ENCODE peak calls at places on chromosomes 11 and 22, in five cellular contexts. C is GM23338; G is osteoblast; A is CD4-positive, alpha-beta memory T cell; Z is left lung. D is an unnamed sample.

GRCh38 chr11:57490456-57491248 is 24.9 kb downstream of the SLC43A1 start:
- DNase-seq in C (no peak), G (peak; percentile 91), A (no peak), Z (no peak), D (no peak)

GRCh38 chr11:44614281-44614680 is 48.8 kb downstream of the CD82 start:
- DNase-seq in C (no peak), G (peak; percentile 25), A (no peak), Z (no peak), D (no peak)

GRCh38 chr11:73734996-73735395 is 25.9 kb downstream of the RAB6A start:
- DNase-seq in C (no peak), G (no peak), A (no peak), Z (no peak), D (no peak)

GRCh38 chr11:84865791-84866535 is 761.2 kb downstream of the DLG2 start:
- DNase-seq in C (no peak), G (no peak), A (no peak), Z (no peak), D (no peak)

GRCh38 chr11:61477734-61478148 is 30.8 kb upstream of the LRRC10B start:
- DNase-seq in C (peak; percentile 82), G (peak; percentile 89), A (no peak), Z (peak; percentile 88), D (peak; percentile 72)

GRCh38 chr11:8336356-8337114 is 72.9 kb upstream of the LMO1 start:
- DNase-seq in C (no peak), G (no peak), A (no peak), Z (no peak), D (no peak)

GRCh38 chr11:126824035-126824607 is 176.4 kb downstream of the KIRREL3 start:
- DNase-seq in C (peak; percentile 45), G (no peak), A (no peak), Z (no peak), D (no peak)

GRCh38 chr22:36238348-36239149 is 778 bp downstream of the APOL2 start:
- DNase-seq in C (no peak), G (no peak), A (no peak), Z (no peak), D (no peak)

GRCh38 chr11:129208863-129209262 is 16.7 kb upstream of the ARHGAP32 start:
- DNase-seq in C (no peak), G (no peak), A (no peak), Z (no peak), D (no peak)

GRCh38 chr11:9646324-9646723 is 17.6 kb upstream of the SWAP70 start:
- DNase-seq in C (no peak), G (no peak), A (no peak), Z (no peak), D (no peak)

GRCh38 chr11:17013548-17014320 is 480 bp downstream of the PLEKHA7 start:
- DNase-seq in C (peak; percentile 58), G (peak; percentile 89), A (peak; percentile 54), Z (peak; percentile 86), D (peak; percentile 57)

GRCh38 chr11:43567396-43567975 is 113.1 kb upstream of the HSD17B12 start:
- DNase-seq in C (peak; percentile 80), G (peak; percentile 92), A (no peak), Z (no peak), D (peak; percentile 39)

GRCh38 chr11:104127828-104128227 is 36.1 kb downstream of the PDGFD start:
- DNase-seq in C (no peak), G (peak; percentile 55), A (no peak), Z (no peak), D (no peak)

GRCh38 chr11:94623120-94623735 is 56.1 kb downstream of the PIWIL4 start:
- DNase-seq in C (peak; percentile 94), G (peak; percentile 73), A (no peak), Z (no peak), D (peak; percentile 87)

GRCh38 chr22:20117656-20118571 is 888 bp upstream of the TRMT2A start:
- DNase-seq in C (peak; percentile 32), G (peak; percentile 95), A (peak; percentile 83), Z (peak; percentile 87), D (no peak)
- H3K36me3 ChIP-seq in C (peaks cover 37% of the 10 kb centered on the region), G (peaks cover 48% of the 10 kb centered on the region), A (peaks cover 58% of the 10 kb centered on the region), Z (peaks cover 66% of the 10 kb centered on the region), D (peaks cover 4% of the 10 kb centered on the region)

DNA sequence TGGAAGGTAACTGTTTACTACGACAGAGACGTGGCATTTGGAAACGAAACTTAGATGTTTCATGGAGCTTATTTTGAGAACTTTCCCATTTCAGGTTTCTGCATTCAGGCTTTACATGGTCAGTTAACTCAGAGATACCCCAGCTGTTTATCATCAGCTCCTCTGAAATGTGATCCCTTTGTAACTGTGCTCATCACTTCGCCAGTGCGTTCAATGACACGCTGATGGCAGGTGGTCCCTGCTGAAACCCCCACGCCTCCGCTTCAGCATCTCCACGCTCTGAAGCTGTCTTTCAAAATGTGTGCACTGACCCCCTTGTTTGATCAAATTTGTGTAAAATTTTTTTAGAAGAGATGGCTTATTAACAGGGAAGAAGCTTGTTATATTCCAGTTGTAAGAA is 30.5 kb downstream of the ALG12 start:
- DNase-seq in C (no peak), G (no peak), A (no peak), Z (no peak), D (no peak)
- H3K36me3 ChIP-seq in C (peaks cover 4% of the 10 kb centered on the region), G (peaks cover 32% of the 10 kb centered on the region), A (peaks cover 35% of the 10 kb centered on the region), Z (peaks cover 88% of the 10 kb centered on the region), D (peaks cover 3% of the 10 kb centered on the region)

DNA sequence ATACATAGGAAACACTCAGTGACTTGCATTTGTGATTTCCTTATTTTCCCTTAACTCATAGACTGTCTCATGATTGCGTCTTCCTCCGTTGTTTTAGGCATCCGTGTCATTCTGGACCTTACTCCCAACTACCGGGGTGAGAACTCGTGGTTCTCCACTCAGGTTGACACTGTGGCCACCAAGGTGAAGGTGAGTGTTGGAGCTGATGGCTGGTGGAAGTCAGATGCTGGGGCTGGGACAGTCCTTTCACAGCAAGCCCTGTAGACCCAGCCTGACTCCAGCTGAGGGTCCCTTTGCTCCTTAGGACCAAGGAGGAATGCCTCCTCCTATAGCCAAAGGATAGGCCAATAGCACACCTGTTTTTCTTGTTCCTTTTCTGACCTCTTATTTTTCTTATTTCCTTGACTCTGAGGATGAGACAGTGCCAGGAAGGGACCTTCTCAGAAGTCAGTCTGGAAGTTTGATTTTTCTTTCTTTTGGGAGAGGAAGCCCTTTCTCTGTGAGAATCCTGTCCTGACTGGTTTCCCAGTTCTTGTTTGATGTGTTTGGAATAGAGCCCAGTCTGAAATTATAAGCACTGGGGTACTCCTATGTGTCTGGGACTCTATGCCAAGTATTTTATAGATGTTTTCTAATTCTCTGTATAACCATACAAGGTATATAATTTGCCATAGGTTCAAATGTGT is 2.3 kb downstream of the SLC3A2 start:
- DNase-seq in C (no peak), G (peak; percentile 48), A (no peak), Z (no peak), D (no peak)
- H3K36me3 ChIP-seq in C (peaks cover 61% of the 10 kb centered on the region), G (peaks cover 59% of the 10 kb centered on the region), A (peaks cover 53% of the 10 kb centered on the region), Z (peaks cover 62% of the 10 kb centered on the region), D (peaks cover 21% of the 10 kb centered on the region)

GRCh38 chr11:78656327-78656726 is 81.7 kb upstream of the NARS2 start:
- DNase-seq in C (no peak), G (no peak), A (no peak), Z (no peak), D (peak; percentile 22)

GRCh38 chr11:78656984-78657383 is 82.3 kb upstream of the NARS2 start:
- DNase-seq in C (no peak), G (no peak), A (no peak), Z (no peak), D (peak; percentile 27)

GRCh38 chr11:78659326-78660319 is 85.0 kb upstream of the NARS2 start:
- DNase-seq in C (no peak), G (no peak), A (no peak), Z (no peak), D (peak; percentile 42)

GRCh38 chr11:78657441-78657840 is 82.8 kb upstream of the NARS2 start:
- DNase-seq in C (no peak), G (no peak), A (no peak), Z (no peak), D (peak; percentile 5)

DNA sequence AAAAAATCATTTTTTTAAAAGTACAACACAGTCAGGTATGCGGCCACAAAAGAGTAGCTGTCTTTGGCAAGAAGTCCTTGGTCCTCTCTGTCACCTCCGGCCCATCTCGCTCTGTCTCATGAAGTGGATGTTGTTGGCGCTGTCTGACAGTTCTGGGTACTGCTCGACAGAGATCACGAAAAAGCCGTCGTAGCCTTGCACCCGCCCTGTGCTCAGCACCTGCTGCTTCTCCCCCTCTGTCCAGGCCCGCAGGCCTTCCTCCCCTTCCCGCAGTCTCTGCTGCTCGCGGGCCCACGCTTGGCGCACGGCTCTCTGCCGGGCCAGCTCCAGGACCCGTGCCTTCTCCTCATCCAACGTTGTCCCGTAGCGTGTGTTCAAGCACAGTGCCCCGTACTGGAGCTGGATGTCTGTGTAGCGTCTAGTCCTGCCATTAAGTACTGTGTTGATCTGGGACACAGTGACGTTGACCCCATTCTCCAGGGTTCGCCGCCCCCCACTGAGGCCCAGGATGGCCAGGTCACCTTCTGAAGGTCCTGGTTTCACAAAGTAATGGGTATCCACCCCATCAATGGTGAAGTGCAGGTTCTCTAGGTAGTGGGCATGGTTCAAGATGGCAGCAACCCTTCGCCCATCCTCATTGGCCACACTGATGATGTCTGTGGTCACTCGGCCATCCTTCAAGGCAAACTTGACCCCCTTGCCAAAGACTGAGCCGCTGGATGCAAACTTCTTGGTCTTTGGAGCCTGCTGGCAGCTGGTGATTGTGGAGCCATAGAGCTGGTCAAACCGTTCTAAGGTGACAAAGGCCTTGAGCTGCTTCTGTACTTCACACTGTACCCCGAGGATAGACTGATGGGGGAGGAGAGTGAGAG is 83.5 kb upstream of the NARS2 start:
- DNase-seq in C (no peak), G (no peak), A (no peak), Z (no peak), D (no peak)
- H3K36me3 ChIP-seq in C (no peaks in the 10 kb centered on the region), G (no peaks in the 10 kb centered on the region), A (no peaks in the 10 kb centered on the region), Z (no peaks in the 10 kb centered on the region), D (no peaks in the 10 kb centered on the region)

GRCh38 chr22:24068717-24069116 is 57.6 kb downstream of the CABIN1 start:
- DNase-seq in C (no peak), G (no peak), A (no peak), Z (no peak), D (no peak)
- H3K36me3 ChIP-seq in C (peaks cover 4% of the 10 kb centered on the region), G (peaks cover 51% of the 10 kb centered on the region), A (peaks cover 57% of the 10 kb centered on the region), Z (peaks cover 87% of the 10 kb centered on the region), D (no peaks in the 10 kb centered on the region)

GRCh38 chr11:119028346-119029068 is 2.2 kb downstream of the SLC37A4 start:
- DNase-seq in C (no peak), G (no peak), A (no peak), Z (no peak), D (no peak)
- H3K36me3 ChIP-seq in C (peaks cover 9% of the 10 kb centered on the region), G (peaks cover 15% of the 10 kb centered on the region), A (peaks cover 21% of the 10 kb centered on the region), Z (peaks cover 37% of the 10 kb centered on the region), D (peaks cover 18% of the 10 kb centered on the region)

D was measured in Caco-2.